ENCODE peak calls at places on chromosomes 13 and 19, in six cellular contexts. V is PC-9, W is mammary epithelial cell, I is mesothelial cell of epicardium, C is glutamatergic neuron, K is dorsolateral prefrontal cortex. X is an unnamed sample.

GRCh38 chr13:112333756-112334543 is 42.2 kb upstream of the SPACA7 start:
- DNase-seq in V (peak), I (no peak), W (no peak), K (no peak), C (no peak), X (no peak)

GRCh38 chr19:48807590-48808308 is 3.1 kb downstream of the BCAT2 start:
- DNase-seq in V (no peak), W (no peak), C (peak), K (no peak), I (no peak), X (no peak)

GRCh38 chr13:99314640-99315176 is 7.5 kb upstream of the GPR183 start:
- DNase-seq in K (no peak), C (no peak), V (no peak), I (no peak), W (no peak), X (no peak)

GRCh38 chr13:94110011-94110410 is 369.5 kb downstream of the DCT start:
- DNase-seq in V (no peak), C (no peak), I (no peak), K (no peak), W (no peak), X (no peak)

GRCh38 chr13:49607761-49608160 is 20.5 kb upstream of the ARL11 start:
- DNase-seq in I (no peak), C (no peak), W (no peak), K (no peak), V (no peak), X (no peak)

GRCh38 chr19:14553939-14554243 is 18.0 kb downstream of the NDUFB7 start:
- DNase-seq in V (no peak), K (no peak), W (no peak), I (no peak), C (no peak), X (no peak)

GRCh38 chr13:110474713-110475112 is 86.8 kb downstream of the RAB20 start:
- DNase-seq in I (no peak), W (no peak), K (no peak), C (no peak), V (no peak), X (no peak)

GRCh38 chr13:112572408-112572807 is 15.5 kb downstream of the TUBGCP3 start:
- DNase-seq in V (no peak), W (no peak), C (no peak), K (no peak), I (no peak), X (no peak)

GRCh38 chr13:77222000-77222690 is 104.7 kb downstream of the MYCBP2 start:
- DNase-seq in K (no peak), W (no peak), C (no peak), V (no peak), I (no peak), X (no peak)

DNA sequence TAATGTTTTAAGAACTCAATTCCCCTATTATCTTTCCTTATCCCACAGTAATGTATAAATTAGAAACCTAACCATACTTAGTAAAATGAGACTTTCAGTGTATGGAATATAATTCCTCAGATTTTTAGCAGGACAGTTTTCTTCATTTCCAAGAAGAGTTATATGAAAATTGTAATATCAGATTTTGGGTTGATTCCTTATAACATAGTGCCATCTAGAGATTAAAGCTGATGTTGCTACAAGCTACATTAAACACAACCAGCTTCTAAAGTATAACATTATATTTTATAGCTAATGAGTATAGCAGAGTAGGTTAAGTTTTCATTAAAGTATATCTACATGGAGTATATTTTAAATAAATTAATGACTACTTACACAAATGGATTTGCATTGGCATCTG is 99.7 kb upstream of the MIR17HG start:
- DNase-seq in I (no peak), C (no peak), K (no peak), V (no peak), W (no peak), X (no peak)
- TF ChIP-seq CTCF in I (no peak), C (no peak), K (peak), V (peak), W (peak), X (no peak)

DNA sequence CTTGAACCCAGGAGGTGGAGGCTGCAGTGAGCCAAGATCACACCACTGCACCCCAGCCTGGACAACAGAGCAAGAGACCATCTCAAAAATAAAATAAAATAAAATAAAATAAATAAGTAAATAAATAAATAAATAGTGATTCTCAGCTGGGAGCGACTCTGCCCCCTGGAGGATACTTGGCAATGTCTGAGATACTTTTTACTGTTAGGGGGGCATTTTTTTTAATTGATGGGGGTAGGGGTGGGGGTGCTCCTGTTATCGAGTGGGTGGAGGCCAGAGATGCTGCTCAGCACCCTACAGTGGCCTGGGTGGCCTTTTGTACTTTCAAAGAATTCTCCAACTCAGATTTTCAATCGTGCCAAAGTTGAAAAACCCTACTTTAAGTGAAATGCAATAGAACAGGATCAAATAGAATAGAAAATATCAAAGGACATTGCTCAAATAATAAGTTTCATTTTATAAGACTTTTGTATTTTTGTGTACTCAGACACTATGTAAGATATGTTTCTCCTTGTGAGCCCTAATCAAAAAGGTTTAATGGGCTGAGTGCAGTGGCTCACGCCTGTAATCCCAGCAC is 7.1 kb upstream of the CLPP start:
- DNase-seq in I (no peak), V (no peak), K (no peak), W (no peak), C (no peak), X (no peak)
- TF ChIP-seq CTCF in I (peak), V (peak), K (peak), W (peak), C (no peak), X (peak)

GRCh38 chr19:49884109-49884508 is 6.6 kb downstream of the TBC1D17 start:
- DNase-seq in C (peak), W (no peak), V (no peak), I (no peak), K (no peak), X (no peak)
- TF ChIP-seq CTCF in C (no peak), W (no peak), V (no peak), I (no peak), K (no peak), X (no peak)

GRCh38 chr19:38361633-38362075 is 12.7 kb upstream of the PSMD8 start:
- DNase-seq in C (peak), K (peak), I (no peak), W (peak), V (peak), X (peak)
- TF ChIP-seq CTCF in C (no peak), K (no peak), I (no peak), W (no peak), V (no peak), X (no peak)

GRCh38 chr13:39957868-39958676 is 302.6 kb downstream of the COG6 start:
- DNase-seq in C (no peak), I (no peak), V (no peak), K (no peak), W (no peak), X (no peak)

GRCh38 chr13:39952244-39953233 is 297.1 kb downstream of the COG6 start:
- DNase-seq in W (no peak), K (no peak), V (no peak), C (no peak), I (no peak), X (no peak)

GRCh38 chr13:39956036-39956435 is 300.6 kb downstream of the COG6 start:
- DNase-seq in W (peak), I (no peak), K (no peak), V (no peak), C (no peak), X (no peak)

GRCh38 chr13:39954476-39954875 is 299.0 kb downstream of the COG6 start:
- DNase-seq in C (no peak), W (no peak), V (no peak), I (no peak), K (no peak), X (no peak)

DNA sequence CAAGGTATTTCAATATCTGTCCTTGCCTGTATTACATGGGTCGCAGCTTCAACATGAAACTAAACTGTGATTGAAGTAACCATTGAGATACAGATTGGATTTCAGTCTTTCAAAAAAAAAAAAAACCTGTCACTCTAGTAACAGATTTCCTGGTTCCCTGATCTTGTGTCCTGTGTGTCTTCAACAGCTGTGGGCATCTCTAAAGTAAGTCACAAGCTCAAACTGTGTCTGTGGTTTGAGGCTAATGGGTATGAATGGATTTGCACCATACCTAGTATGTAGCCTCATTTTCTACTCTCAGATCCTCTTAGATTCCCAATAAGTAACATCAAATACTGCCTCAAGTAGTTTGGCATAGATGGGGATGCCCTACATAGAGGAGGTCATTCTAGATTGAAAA is 300.1 kb downstream of the COG6 start:
- DNase-seq in C (no peak), V (no peak), I (no peak), W (no peak), K (no peak), X (no peak)
- TF ChIP-seq CTCF in C (no peak), V (no peak), I (no peak), W (no peak), K (no peak), X (no peak)

GRCh38 chr19:16075430-16076153 is 703 bp upstream of the TPM4 start:
- DNase-seq in W (no peak), C (no peak), I (no peak), V (no peak), K (no peak), X (no peak)

GRCh38 chr19:16073481-16073880 is 2.8 kb upstream of the TPM4 start:
- DNase-seq in W (no peak), V (no peak), I (no peak), C (no peak), K (no peak), X (no peak)

GRCh38 chr19:16076154-16076957 is at the start of gene TPM4:
- DNase-seq in C (peak), K (peak), W (peak), I (peak), V (peak), X (peak)

GRCh38 chr19:16073988-16074387 is 2.3 kb upstream of the TPM4 start:
- DNase-seq in W (no peak), I (no peak), V (no peak), K (no peak), C (no peak), X (no peak)

DNA sequence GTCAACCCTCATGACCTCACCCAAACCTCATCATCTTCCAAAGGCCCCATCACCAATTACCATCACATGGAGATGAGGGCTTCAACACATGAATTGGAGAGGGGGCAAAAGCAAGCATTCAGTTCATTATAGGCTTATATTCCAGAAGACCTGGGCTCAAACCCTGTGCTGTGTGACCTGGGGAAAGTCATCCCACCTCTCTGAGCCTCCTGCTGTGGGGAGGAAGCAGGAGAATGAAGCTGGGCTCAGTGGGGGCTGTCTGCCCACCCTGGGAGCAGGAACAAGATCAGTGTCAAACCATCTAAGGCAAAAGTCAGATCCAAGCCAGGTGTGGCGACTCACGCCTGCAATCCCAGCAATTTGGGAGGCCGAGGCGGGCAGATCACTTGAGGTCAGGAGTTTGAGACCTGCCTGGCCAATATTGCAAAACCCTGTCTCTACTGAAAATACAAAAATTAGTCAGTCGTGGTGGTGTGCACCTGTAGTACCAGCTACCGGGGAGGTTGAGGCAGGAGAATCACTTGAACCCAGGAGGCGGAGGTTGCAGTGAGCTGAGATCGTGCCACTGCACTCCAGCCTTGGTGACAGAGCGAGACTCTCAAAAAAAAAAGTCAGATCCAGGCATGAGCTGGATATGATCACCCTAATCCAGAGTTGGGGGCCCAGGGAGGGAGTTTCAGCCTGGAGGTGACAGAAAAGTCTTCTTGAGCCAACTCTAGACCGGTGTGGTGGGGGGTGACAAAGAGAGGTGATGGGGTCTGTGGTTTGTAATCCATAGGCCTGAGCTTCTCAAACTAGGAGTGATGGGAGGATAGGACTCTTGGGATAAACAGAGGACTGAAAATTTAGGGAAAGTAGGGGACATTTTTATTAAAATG is 1.6 kb upstream of the TPM4 start:
- DNase-seq in V (no peak), W (no peak), I (no peak), K (no peak), C (no peak), X (no peak)
- TF ChIP-seq CTCF in V (no peak), W (no peak), I (no peak), K (no peak), C (no peak), X (no peak)

DNA sequence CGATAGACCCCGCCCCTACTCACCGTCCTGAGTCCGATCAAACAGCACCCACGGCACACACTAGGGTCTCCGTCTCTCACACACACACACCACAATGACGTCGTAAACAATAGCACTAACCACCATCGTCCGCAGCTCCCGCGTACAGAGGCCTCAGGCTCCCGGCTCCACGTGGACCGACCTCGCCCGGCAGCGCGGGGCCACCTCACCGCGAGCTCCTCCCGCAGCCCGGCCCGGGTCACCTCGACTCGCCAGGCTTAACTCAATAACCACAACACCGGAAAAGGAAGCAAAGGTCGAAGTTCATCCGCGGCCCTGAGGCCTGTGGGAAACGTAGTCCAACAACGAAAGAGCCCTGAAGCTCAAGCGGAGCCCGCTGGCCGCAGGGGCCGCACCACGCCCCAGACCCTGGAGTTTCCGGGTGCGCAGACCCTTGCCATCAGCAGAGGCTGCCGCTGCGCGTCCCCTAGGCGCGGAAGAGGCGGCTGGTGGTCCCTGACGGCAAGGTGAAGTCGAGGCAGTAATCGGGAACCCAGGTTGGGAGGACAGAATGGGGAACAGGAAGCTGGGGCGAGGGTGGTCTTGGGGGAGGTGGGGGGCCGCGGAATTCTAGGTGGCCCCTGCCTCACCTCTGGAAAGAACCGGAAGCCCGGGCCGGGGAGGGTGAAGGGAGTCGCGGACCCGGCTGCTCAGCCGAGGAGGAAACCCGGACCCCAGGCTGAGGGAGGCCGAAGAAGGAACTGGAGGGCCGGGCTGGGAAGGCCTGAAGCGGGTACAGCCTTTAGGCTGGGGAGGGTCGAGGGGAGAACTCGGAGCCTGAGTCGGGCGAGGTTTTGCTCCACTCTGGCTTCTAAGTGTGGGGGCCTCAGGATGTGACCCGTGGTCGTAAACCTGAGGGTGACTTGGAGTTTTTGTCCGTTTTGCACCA is at the start of gene ZNF529:
- DNase-seq in V (peak), I (peak), C (peak), K (peak), W (peak), X (peak)
- TF ChIP-seq CTCF in V (no peak), I (no peak), C (no peak), K (peak), W (no peak), X (no peak)

DNA sequence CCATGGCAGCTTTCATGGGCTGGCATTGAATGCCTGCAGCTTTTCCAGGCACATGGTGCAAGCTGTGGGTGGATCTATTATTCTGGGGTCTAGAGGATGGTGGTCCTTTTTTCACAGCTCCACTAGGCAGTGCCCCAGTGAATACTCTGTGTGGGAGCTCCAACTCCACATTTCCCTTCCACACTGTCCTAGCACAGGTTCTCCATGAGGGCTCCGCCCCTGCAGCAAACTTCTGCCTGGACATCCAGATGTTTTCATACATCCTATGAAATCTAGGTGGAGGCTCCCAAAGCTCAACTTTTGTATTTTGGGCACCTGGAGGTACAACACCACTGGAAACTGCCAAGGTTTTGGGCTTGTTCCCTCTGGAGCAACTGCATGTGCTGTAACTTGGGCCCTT is 450.6 kb downstream of the LMO7 start:
- DNase-seq in C (no peak), K (no peak), W (no peak), I (no peak), V (no peak), X (no peak)
- TF ChIP-seq CTCF in C (no peak), K (no peak), W (no peak), I (no peak), V (no peak), X (no peak)

DNA sequence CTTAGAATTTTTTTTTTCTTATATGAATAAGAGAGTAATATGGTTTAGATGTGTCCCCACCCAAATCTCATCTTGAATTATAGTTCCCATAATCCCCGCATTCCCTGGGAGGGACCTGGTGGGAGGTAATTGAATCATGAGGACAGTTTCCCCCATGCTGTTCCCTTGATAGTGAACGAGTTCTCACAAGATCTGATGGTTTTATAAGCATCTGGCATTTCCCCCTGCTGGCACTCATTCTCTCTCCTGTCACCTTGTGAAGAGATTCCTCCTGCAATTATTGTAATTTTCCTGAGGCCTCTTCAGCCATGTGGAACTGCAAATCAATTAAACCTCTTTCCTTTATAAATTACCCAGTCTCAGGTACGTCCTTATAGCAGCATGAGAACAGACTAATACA is 205.7 kb downstream of the MYO16 start:
- DNase-seq in C (no peak), I (no peak), W (no peak), K (no peak), V (no peak), X (no peak)
- TF ChIP-seq CTCF in C (no peak), I (no peak), W (no peak), K (no peak), V (no peak), X (no peak)

GRCh38 chr13:30156826-30157615 is 150.3 kb downstream of the KATNAL1 start:
- DNase-seq in I (no peak), W (no peak), V (no peak), C (no peak), K (no peak), X (no peak)
- TF ChIP-seq CTCF in I (no peak), W (no peak), V (no peak), C (no peak), K (no peak), X (no peak)

X was measured in endothelial cell.